ENCODE peak calls at places on chromosomes 4 and X, in seven cellular contexts. One of them, this sample, is unnamed.

GRCh38 chr4:101103381-101104142 is 243.8 kb downstream of the PPP3CA start:
- DNase-seq in stomach: no peak
- DNase-seq in prostate gland: no peak
- DNase-seq in IMR-90: peak
- DNase-seq in heart left ventricle: no peak
- DNase-seq in tibial nerve: no peak
- DNase-seq in GM12892: no peak
- DNase-seq in this sample: no peak

GRCh38 chr4:121656269-121656641 is 40.5 kb downstream of the ANXA5 start:
- DNase-seq in GM12892: no peak
- DNase-seq in prostate gland: peak
- DNase-seq in stomach: peak
- DNase-seq in tibial nerve: peak
- DNase-seq in heart left ventricle: peak
- DNase-seq in IMR-90: peak
- DNase-seq in this sample: no peak

GRCh38 chrX:21373637-21374162 is 518 bp upstream of the CNKSR2 start:
- DNase-seq in tibial nerve: no peak
- DNase-seq in IMR-90: no peak
- DNase-seq in GM12892: no peak
- DNase-seq in prostate gland: peak
- DNase-seq in heart left ventricle: peak
- DNase-seq in stomach: no peak
- DNase-seq in this sample: no peak

GRCh38 chr4:113869743-113870375 is 108.3 kb upstream of the CAMK2D start:
- DNase-seq in stomach: peak
- DNase-seq in prostate gland: no peak
- DNase-seq in heart left ventricle: no peak
- DNase-seq in IMR-90: peak
- DNase-seq in tibial nerve: no peak
- DNase-seq in GM12892: no peak
- DNase-seq in this sample: no peak

GRCh38 chr4:183563874-183564273 is 59.0 kb downstream of the ING2 start:
- DNase-seq in tibial nerve: no peak
- DNase-seq in heart left ventricle: no peak
- DNase-seq in prostate gland: no peak
- DNase-seq in IMR-90: peak
- DNase-seq in stomach: no peak
- DNase-seq in GM12892: no peak
- DNase-seq in this sample: no peak

GRCh38 chrX:41512394-41512793 is 65.3 kb downstream of the NYX start:
- DNase-seq in stomach: no peak
- DNase-seq in prostate gland: no peak
- DNase-seq in GM12892: peak
- DNase-seq in IMR-90: no peak
- DNase-seq in heart left ventricle: no peak
- DNase-seq in tibial nerve: no peak
- DNase-seq in this sample: no peak

GRCh38 chr4:176841730-176842129 is 49.0 kb upstream of the VEGFC start:
- DNase-seq in heart left ventricle: no peak
- DNase-seq in GM12892: no peak
- DNase-seq in stomach: no peak
- DNase-seq in prostate gland: no peak
- DNase-seq in IMR-90: peak
- DNase-seq in tibial nerve: no peak
- DNase-seq in this sample: no peak

GRCh38 chr4:185412412-185412811 is 13.4 kb downstream of the UFSP2 start:
- DNase-seq in GM12892: no peak
- DNase-seq in tibial nerve: no peak
- DNase-seq in heart left ventricle: no peak
- DNase-seq in IMR-90: peak
- DNase-seq in stomach: no peak
- DNase-seq in prostate gland: no peak
- DNase-seq in this sample: no peak

GRCh38 chrX:108070891-108071290 is 20.5 kb downstream of the PSMD10 start:
- DNase-seq in heart left ventricle: no peak
- DNase-seq in GM12892: no peak
- DNase-seq in stomach: no peak
- DNase-seq in tibial nerve: no peak
- DNase-seq in prostate gland: no peak
- DNase-seq in IMR-90: peak
- DNase-seq in this sample: no peak

GRCh38 chr4:38531126-38531737 is 132.8 kb upstream of the KLF3 start:
- DNase-seq in tibial nerve: no peak
- DNase-seq in stomach: no peak
- DNase-seq in heart left ventricle: no peak
- DNase-seq in prostate gland: no peak
- DNase-seq in IMR-90: peak
- DNase-seq in GM12892: no peak
- DNase-seq in this sample: no peak

GRCh38 chr4:3498901-3499510 is 33.2 kb downstream of the LRPAP1 start:
- DNase-seq in tibial nerve: no peak
- DNase-seq in IMR-90: no peak
- DNase-seq in prostate gland: no peak
- DNase-seq in stomach: no peak
- DNase-seq in GM12892: no peak
- DNase-seq in heart left ventricle: no peak
- DNase-seq in this sample: no peak

GRCh38 chr4:127143460-127144190 is 489.1 kb upstream of the INTU start:
- DNase-seq in tibial nerve: no peak
- DNase-seq in heart left ventricle: no peak
- DNase-seq in GM12892: no peak
- DNase-seq in IMR-90: peak
- DNase-seq in stomach: no peak
- DNase-seq in prostate gland: no peak
- DNase-seq in this sample: no peak

GRCh38 chrX:19852014-19853005 is 35.1 kb downstream of the SH3KBP1 start:
- DNase-seq in heart left ventricle: no peak
- DNase-seq in stomach: no peak
- DNase-seq in tibial nerve: no peak
- DNase-seq in IMR-90: peak
- DNase-seq in GM12892: no peak
- DNase-seq in prostate gland: no peak
- DNase-seq in this sample: peak

GRCh38 chr4:169756971-169757574 is 671 bp downstream of the HPF1 start:
- DNase-seq in stomach: no peak
- DNase-seq in heart left ventricle: no peak
- DNase-seq in prostate gland: no peak
- DNase-seq in IMR-90: no peak
- DNase-seq in tibial nerve: no peak
- DNase-seq in GM12892: no peak
- DNase-seq in this sample: no peak

DNA sequence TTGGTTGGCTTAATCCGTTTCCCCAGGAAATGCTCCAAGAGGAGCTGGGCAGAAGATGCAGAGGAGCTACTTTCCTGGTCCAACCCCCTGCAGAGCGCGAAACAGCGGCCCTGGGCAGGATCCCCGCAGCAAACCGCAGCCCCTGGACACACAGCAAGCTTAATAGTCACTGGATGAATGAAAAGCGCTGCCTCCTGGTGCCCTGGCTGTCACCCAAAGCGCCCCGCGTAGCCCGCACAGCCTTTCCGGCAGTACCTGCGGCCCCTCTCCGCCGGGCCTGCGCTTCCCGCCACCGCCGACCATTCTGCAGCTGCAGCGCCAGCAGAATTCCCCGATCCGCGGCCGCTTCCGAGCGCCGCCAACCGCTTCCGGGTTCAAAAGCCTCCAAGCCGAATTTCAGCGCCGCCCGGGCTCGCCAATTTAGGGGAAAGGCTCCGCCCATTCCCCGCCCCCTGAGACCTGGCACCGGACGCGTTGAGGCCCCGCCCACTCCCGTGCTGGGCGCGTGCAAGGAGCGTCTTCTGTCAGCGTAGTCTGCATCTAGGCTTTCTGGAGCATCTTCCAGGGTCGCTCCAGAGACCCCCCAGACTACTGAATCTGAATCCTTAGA is at the start of gene HPF1:
- DNase-seq in stomach: peak
- DNase-seq in GM12892: peak
- DNase-seq in heart left ventricle: peak
- DNase-seq in tibial nerve: peak
- DNase-seq in IMR-90: peak
- DNase-seq in prostate gland: peak
- DNase-seq in this sample: peak
- TF ChIP-seq POLR2A in stomach: no peak
- TF ChIP-seq POLR2A in GM12892: peak
- TF ChIP-seq POLR2A in heart left ventricle: peak
- TF ChIP-seq POLR2A in tibial nerve: peak
- TF ChIP-seq POLR2A in IMR-90: no peak
- TF ChIP-seq POLR2A in prostate gland: peak
- TF ChIP-seq POLR2A in this sample: no peak

DNA sequence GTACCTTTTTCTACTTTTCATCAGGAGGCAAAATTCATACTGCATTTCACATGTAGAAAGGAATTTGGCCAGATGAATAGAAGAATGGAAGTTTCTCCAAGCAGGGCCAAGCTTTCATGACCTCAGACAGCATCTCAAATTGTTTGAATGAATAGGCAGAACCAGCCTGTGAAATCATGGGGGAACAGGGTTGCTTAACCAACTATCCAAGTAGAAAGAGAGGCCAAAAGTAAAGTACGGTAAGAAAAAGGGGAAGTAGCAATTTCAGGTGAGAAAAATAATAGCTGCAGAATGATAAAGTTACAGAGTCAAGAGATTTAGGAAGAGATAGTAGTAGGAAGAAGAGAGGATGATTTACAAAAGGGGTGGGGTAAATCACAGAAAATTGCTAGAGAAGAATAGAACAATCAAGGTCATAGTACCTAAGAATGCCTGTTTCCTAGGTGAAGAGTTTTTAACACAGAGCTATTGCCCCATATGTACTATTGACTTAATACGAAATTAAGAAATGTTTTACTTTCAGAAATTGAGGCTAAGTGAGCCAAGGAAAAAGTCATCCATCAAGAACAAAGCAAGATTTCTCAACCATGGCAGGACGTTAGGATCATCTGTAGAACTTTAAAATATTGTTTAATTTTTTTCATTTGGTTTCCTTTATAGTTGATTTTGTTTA is 177.1 kb upstream of the TET2 start:
- DNase-seq in IMR-90: no peak
- DNase-seq in prostate gland: no peak
- DNase-seq in stomach: no peak
- DNase-seq in tibial nerve: no peak
- DNase-seq in GM12892: no peak
- DNase-seq in heart left ventricle: no peak
- DNase-seq in this sample: no peak
- TF ChIP-seq POLR2A in IMR-90: no peak
- TF ChIP-seq POLR2A in prostate gland: no peak
- TF ChIP-seq POLR2A in stomach: no peak
- TF ChIP-seq POLR2A in tibial nerve: no peak
- TF ChIP-seq POLR2A in GM12892: no peak
- TF ChIP-seq POLR2A in heart left ventricle: no peak
- TF ChIP-seq POLR2A in this sample: no peak

DNA sequence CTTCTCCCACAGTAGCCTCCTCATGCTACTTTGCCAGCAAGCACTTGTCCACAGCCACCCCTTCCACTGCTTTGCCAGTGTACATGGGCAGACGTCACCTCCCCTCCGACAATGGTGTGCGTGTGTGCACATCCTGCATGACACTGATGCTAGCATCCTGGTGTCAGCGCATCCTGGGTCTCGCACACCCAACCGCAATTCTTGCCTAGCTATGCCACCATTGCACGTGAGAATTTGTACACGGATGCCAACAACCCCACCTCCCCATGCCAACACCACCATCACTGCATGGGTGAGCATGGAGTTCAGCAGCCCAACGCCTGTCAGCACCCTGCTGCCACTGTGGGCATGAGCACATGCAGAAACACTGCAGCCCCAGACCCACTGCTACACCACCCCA is 550.0 kb downstream of the STPG2 start:
- DNase-seq in tibial nerve: no peak
- DNase-seq in IMR-90: no peak
- DNase-seq in stomach: no peak
- DNase-seq in prostate gland: no peak
- DNase-seq in heart left ventricle: no peak
- DNase-seq in GM12892: no peak
- DNase-seq in this sample: peak
- TF ChIP-seq POLR2A in tibial nerve: no peak
- TF ChIP-seq POLR2A in IMR-90: no peak
- TF ChIP-seq POLR2A in stomach: no peak
- TF ChIP-seq POLR2A in prostate gland: no peak
- TF ChIP-seq POLR2A in heart left ventricle: no peak
- TF ChIP-seq POLR2A in GM12892: no peak
- TF ChIP-seq POLR2A in this sample: no peak

GRCh38 chrX:12789976-12790375 is 1.2 kb upstream of the PRPS2 start:
- DNase-seq in prostate gland: no peak
- DNase-seq in heart left ventricle: no peak
- DNase-seq in tibial nerve: no peak
- DNase-seq in IMR-90: no peak
- DNase-seq in GM12892: no peak
- DNase-seq in stomach: no peak
- DNase-seq in this sample: no peak

GRCh38 chrX:12788645-12789044 is 2.6 kb upstream of the PRPS2 start:
- DNase-seq in stomach: no peak
- DNase-seq in tibial nerve: no peak
- DNase-seq in IMR-90: no peak
- DNase-seq in prostate gland: no peak
- DNase-seq in GM12892: no peak
- DNase-seq in heart left ventricle: no peak
- DNase-seq in this sample: no peak

GRCh38 chrX:12790878-12791252 is 347 bp upstream of the PRPS2 start:
- DNase-seq in heart left ventricle: no peak
- DNase-seq in stomach: no peak
- DNase-seq in prostate gland: no peak
- DNase-seq in GM12892: peak
- DNase-seq in IMR-90: no peak
- DNase-seq in tibial nerve: no peak
- DNase-seq in this sample: no peak

GRCh38 chrX:12792711-12793110 is 1.5 kb downstream of the PRPS2 start:
- DNase-seq in tibial nerve: no peak
- DNase-seq in prostate gland: no peak
- DNase-seq in heart left ventricle: no peak
- DNase-seq in IMR-90: no peak
- DNase-seq in stomach: no peak
- DNase-seq in GM12892: no peak
- DNase-seq in this sample: no peak

DNA sequence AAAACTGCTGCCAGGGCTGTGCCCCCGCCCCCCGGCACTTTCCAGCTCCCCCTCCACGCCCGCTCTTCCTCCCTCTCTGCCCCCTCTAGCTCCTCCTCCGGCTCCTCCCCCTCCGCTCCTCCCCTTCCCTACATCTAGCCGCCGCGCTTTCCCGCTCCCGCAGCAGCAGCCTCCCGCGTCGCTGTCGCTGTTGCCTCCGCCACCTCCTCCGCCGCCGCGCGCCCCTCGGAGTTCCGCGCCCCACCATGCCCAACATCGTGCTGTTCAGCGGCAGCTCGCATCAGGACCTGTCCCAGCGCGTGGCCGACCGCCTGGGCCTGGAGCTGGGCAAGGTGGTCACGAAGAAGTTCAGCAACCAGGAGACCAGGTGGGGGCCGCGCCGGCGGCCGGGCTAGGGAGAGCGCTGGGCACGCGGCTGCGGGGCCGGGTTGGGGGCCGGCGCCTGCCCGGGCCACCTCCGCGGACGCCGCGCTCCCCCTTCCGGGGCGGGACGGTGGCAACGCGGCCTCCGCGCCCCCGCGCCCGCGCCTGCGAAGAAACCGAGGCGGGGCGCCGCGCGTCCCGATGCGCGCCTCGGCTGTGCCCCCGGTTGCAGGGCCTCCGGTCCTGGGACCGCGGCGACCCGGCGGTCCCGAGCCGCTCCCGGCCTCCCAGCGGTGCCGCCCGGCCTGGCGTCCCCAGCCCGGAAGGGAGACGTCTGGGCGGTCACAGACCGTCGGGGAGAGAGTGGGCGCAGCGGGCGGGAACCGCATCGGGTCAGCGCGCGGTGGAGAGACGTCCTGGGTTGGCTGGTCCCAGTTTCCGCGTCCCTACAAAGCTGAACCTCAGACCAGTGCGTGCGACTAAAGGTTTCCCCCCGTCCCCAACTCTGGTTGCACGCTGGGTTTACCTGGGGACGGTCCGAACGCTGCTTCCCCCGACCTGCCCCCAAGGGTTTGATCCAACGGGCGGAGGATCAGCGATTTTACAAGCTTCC is at the start of gene PRPS2:
- DNase-seq in heart left ventricle: peak
- DNase-seq in prostate gland: peak
- DNase-seq in stomach: peak
- DNase-seq in IMR-90: peak
- DNase-seq in GM12892: peak
- DNase-seq in tibial nerve: peak
- DNase-seq in this sample: peak
- TF ChIP-seq POLR2A in heart left ventricle: no peak
- TF ChIP-seq POLR2A in prostate gland: peak
- TF ChIP-seq POLR2A in stomach: no peak
- TF ChIP-seq POLR2A in IMR-90: peak
- TF ChIP-seq POLR2A in GM12892: peak
- TF ChIP-seq POLR2A in tibial nerve: peak
- TF ChIP-seq POLR2A in this sample: no peak